ENCODE peak calls at places on chromosomes 11 and 22, in four cellular contexts. Y is H9, M is neuronal stem cell, P is H1. H is an unnamed sample.

GRCh38 chr11:47924184-47924671 is 56.1 kb upstream of the PTPRJ start:
- DNase-seq in M (no peak), P (no peak), Y (no peak), H (peak)

GRCh38 chr22:48745842-48746788 is 1081.6 kb downstream of the BRD1 start:
- DNase-seq in P (no peak), Y (peak), M (no peak), H (no peak)

GRCh38 chr22:46262449-46263207 is 515 bp downstream of the PKDREJ start:
- DNase-seq in Y (peak), M (no peak), P (peak), H (peak)

GRCh38 chr22:34334893-34335292 is 414.6 kb upstream of the LARGE1 start:
- DNase-seq in Y (no peak), P (no peak), M (no peak), H (no peak)

GRCh38 chr11:1174441-1175370 is 17.0 kb downstream of the MUC5AC start:
- DNase-seq in M (no peak), Y (no peak), P (no peak), H (no peak)

GRCh38 chr22:24507742-24508141 is 12.6 kb downstream of the UPB1 start:
- DNase-seq in P (peak), Y (peak), M (no peak), H (no peak)

GRCh38 chr11:121244861-121245260 is 47.7 kb upstream of the SC5D start:
- DNase-seq in M (no peak), P (no peak), Y (no peak), H (no peak)

GRCh38 chr22:45162531-45162930 is 1.2 kb upstream of the NUP50 start:
- DNase-seq in M (no peak), Y (no peak), P (no peak), H (no peak)

GRCh38 chr22:36088292-36088691 is 59.7 kb upstream of the RBFOX2 start:
- DNase-seq in P (no peak), M (no peak), Y (no peak), H (no peak)

GRCh38 chr22:46514592-46515207 is 22.7 kb downstream of the CELSR1 start:
- DNase-seq in P (no peak), Y (no peak), M (no peak), H (no peak)

GRCh38 chr11:134730596-134731538 is 318.8 kb upstream of the B3GAT1 start:
- DNase-seq in Y (peak), P (no peak), M (no peak), H (no peak)

GRCh38 chr11:112279901-112280267 is 19.2 kb upstream of the PLET1 start:
- DNase-seq in Y (peak), P (no peak), M (peak), H (peak)

GRCh38 chr11:60345489-60345888 is 18.4 kb downstream of the MS4A6E start:
- DNase-seq in M (no peak), Y (peak), P (peak), H (peak)

GRCh38 chr11:77080643-77081210 is 14.0 kb downstream of the CAPN5 start:
- DNase-seq in M (no peak), Y (no peak), P (no peak), H (no peak)

GRCh38 chr22:33139937-33140336 is 81.8 kb upstream of the SYN3 start:
- DNase-seq in M (no peak), P (no peak), Y (no peak), H (no peak)

GRCh38 chr22:37501610-37502341 is 15.6 kb upstream of the MFNG start:
- DNase-seq in Y (no peak), M (no peak), P (no peak), H (no peak)

GRCh38 chr11:104668797-104669463 is 229.3 kb downstream of the CASP12 start:
- DNase-seq in Y (no peak), P (no peak), M (no peak), H (peak)

DNA sequence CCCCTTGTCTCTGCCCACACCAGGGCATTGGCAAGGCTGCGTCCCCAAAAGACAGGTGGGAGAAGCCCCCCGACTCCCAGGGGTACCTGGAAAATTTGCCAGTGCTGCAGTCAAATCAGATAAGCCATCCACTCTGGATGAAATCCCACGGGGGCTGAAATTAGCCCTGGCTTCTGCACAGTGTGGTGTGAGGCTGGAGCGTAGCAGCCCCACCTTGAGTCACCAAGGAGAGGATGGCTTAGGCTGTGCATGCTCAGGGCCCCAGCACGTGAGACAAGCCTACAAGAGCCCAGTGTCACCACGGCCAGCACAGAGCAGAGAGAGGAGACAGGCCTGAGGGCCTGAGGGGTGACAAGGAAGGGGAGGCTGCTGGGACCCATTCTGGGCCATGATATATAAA is 7.9 kb downstream of the MACROD1 start:
- DNase-seq in M (no peak), P (no peak), Y (no peak), H (no peak)
- H3K23ac ChIP-seq in M (no peak), P (no peak), Y (no peak), H (no peak)

GRCh38 chr11:94117197-94117574 is 11.5 kb upstream of the PANX1 start:
- DNase-seq in P (no peak), M (no peak), Y (no peak), H (no peak)

GRCh38 chr11:94120946-94121345 is 7.7 kb upstream of the PANX1 start:
- DNase-seq in M (no peak), Y (no peak), P (no peak), H (no peak)

GRCh38 chr11:94112182-94112960 is 16.3 kb upstream of the PANX1 start:
- DNase-seq in Y (no peak), P (no peak), M (no peak), H (no peak)

GRCh38 chr11:94117871-94118270 is 10.8 kb upstream of the PANX1 start:
- DNase-seq in Y (no peak), M (no peak), P (no peak), H (no peak)
- H2BK5ac ChIP-seq in Y (no peak), M (no peak), P (no peak), H (no peak)

DNA sequence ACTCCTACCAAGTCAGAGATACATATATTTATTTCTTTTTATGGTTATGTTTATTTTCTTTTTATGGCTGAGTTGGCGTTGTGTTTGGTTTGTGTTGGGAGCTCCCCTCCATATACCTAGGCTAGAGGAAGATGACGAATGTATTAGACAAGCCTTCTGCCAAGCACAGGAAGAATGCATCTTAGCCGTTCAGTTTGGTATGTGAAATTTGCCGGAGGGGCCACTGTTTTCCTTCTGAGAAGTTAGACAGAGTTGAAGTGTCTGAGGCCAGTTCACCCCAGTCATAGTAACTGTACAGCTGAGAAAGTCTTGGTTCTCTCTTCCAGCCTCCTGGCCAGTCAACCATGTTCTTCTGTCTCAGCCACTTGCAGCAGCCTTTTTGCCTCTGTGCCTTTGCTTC is 29.8 kb downstream of the TEAD1 start:
- DNase-seq in P (no peak), M (no peak), Y (no peak), H (peak)
- H3K23ac ChIP-seq in P (no peak), M (no peak), Y (no peak), H (no peak)

GRCh38 chr11:73914284-73914683 is 36.5 kb upstream of the DNAJB13 start:
- DNase-seq in M (no peak), Y (no peak), P (no peak), H (no peak)
- H2BK5ac ChIP-seq in M (no peak), Y (no peak), P (no peak), H (no peak)

DNA sequence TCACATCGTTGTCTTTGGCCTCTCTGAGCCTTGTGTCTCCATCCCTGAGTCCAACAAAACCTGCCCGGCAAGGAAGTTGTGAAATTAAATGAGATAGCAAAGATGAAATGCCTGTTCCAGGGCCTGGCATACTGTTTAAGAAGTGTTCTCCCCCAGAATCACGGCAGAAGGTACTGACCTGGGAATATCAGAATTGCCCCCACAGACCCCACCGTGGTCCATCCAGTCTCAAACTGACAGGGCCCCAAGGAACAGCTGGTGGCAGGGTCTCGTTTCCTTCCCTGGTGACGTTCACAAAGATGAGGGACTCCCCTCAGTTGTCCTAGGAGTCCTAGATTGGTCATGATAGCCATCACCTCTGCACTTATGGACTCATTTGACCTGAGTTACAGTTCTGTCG is 1.8 kb downstream of the PRDM11 start:
- DNase-seq in P (no peak), Y (peak), M (no peak), H (no peak)
- H3K23ac ChIP-seq in P (no peak), Y (no peak), M (no peak), H (no peak)

GRCh38 chr11:61497876-61498275 is 10.7 kb upstream of the LRRC10B start:
- DNase-seq in M (no peak), Y (no peak), P (no peak), H (no peak)

GRCh38 chr11:61496602-61497400 is 11.7 kb upstream of the LRRC10B start:
- DNase-seq in M (no peak), P (no peak), Y (no peak), H (no peak)

GRCh38 chr11:61498767-61499341 is 9.7 kb upstream of the LRRC10B start:
- DNase-seq in P (no peak), Y (no peak), M (no peak), H (no peak)

GRCh38 chr11:61495801-61496601 is 12.5 kb upstream of the LRRC10B start:
- DNase-seq in M (no peak), P (no peak), Y (no peak), H (no peak)

GRCh38 chr11:61497473-61497872 is 11.1 kb upstream of the LRRC10B start:
- DNase-seq in Y (no peak), P (no peak), M (no peak), H (no peak)
- H2BK5ac ChIP-seq in Y (no peak), P (peak), M (no peak), H (no peak)